ENCODE peak calls at places on chromosomes 11 and 22, in four cellular contexts. Z is cardiac muscle cell, W is heart left ventricle, R is body of pancreas. P is an unnamed sample. For H3K27me3, the result is how much of the 10 kb centered on the place peaks cover.

GRCh38 chr11:64086263-64086938 is 50.7 kb downstream of the FLRT1 start:
- DNase-seq in Z (peak), R (peak), W (peak), P (no peak)

GRCh38 chr11:122758974-122759373 is 79.3 kb upstream of the CRTAM start:
- DNase-seq in R (no peak), Z (peak), W (no peak), P (no peak)

GRCh38 chr11:125591659-125592304 is 870 bp upstream of the STT3A start:
- DNase-seq in W (peak), Z (no peak), R (peak), P (peak)

GRCh38 chr22:19341500-19341899 is 50.0 kb upstream of the CLTCL1 start:
- DNase-seq in R (no peak), W (no peak), Z (no peak), P (no peak)

GRCh38 chr22:36763576-36763975 is 12.3 kb downstream of the IFT27 start:
- DNase-seq in R (no peak), Z (no peak), W (no peak), P (no peak)

GRCh38 chr11:14388352-14388751 is 29.4 kb upstream of the RRAS2 start:
- DNase-seq in R (no peak), Z (no peak), W (no peak), P (no peak)

GRCh38 chr11:1821562-1821961 is 13.2 kb upstream of the SYT8 start:
- DNase-seq in W (no peak), Z (no peak), R (no peak), P (no peak)

GRCh38 chr11:27174672-27175210 is 134.1 kb downstream of the BBOX1 start:
- DNase-seq in Z (no peak), R (no peak), W (no peak), P (no peak)

GRCh38 chr11:93585758-93586157 is 42.6 kb upstream of the SMCO4 start:
- DNase-seq in Z (peak), W (no peak), R (no peak), P (no peak)

GRCh38 chr22:50702821-50703725 is 30.4 kb downstream of the SHANK3 start:
- DNase-seq in Z (no peak), W (peak), R (no peak), P (no peak)

GRCh38 chr22:20111045-20111688 is 4.7 kb upstream of the RANBP1 start:
- DNase-seq in R (no peak), W (no peak), Z (peak), P (no peak)

GRCh38 chr11:121950160-121950559 is 165.9 kb downstream of the BLID start:
- DNase-seq in R (no peak), Z (no peak), W (no peak), P (no peak)

GRCh38 chr11:3609416-3610265 is 32.2 kb downstream of the ART5 start:
- DNase-seq in Z (peak), R (peak), W (no peak), P (peak)

GRCh38 chr11:35163707-35164496 is 24.9 kb downstream of the CD44 start:
- DNase-seq in W (no peak), Z (no peak), R (no peak), P (peak)

GRCh38 chr11:98531576-98531975 is 489.2 kb upstream of the CNTN5 start:
- DNase-seq in R (no peak), W (no peak), Z (no peak), P (no peak)

GRCh38 chr11:67349036-67349435 is 4.3 kb downstream of the POLD4 start:
- DNase-seq in W (no peak), Z (no peak), R (no peak), P (no peak)

GRCh38 chr22:37419916-37420655 is 7.2 kb downstream of the ELFN2 start:
- DNase-seq in Z (no peak), R (no peak), W (no peak), P (no peak)

GRCh38 chr22:39152511-39153219 is at the start of gene CBX7:
- DNase-seq in R (peak), Z (peak), W (peak), P (peak)

GRCh38 chr11:3087821-3088800 is 30.9 kb upstream of the CARS1 start:
- DNase-seq in R (no peak), W (no peak), Z (no peak), P (no peak)

GRCh38 chr11:42311504-42311903 is 852.1 kb upstream of the LRRC4C start:
- DNase-seq in W (peak), Z (peak), R (no peak), P (no peak)

GRCh38 chr11:69444381-69445130 is 36.9 kb upstream of the LINC01488 start:
- DNase-seq in Z (peak), R (peak), W (peak), P (no peak)

GRCh38 chr22:41557401-41558240 is 3.2 kb upstream of the CSDC2 start:
- DNase-seq in R (peak), Z (peak), W (peak), P (no peak)

GRCh38 chr11:24496728-24497396 is at the start of gene LUZP2:
- DNase-seq in W (peak), R (peak), Z (peak), P (no peak)

GRCh38 chr11:117985953-117986887 is at the start of gene IL10RA:
- DNase-seq in Z (peak), W (peak), R (peak), P (peak)

GRCh38 chr11:10485646-10486045 is 30.6 kb downstream of the AMPD3 start:
- DNase-seq in Z (no peak), W (no peak), R (no peak), P (no peak)

GRCh38 chr11:57779275-57779674 is 17.7 kb downstream of the CTNND1 start:
- DNase-seq in R (peak), Z (peak), W (peak), P (no peak)

GRCh38 chr11:46674463-46675287 is 25.7 kb downstream of the ARHGAP1 start:
- DNase-seq in Z (peak), W (peak), R (peak), P (peak)

GRCh38 chr11:64242920-64243854 is 2.3 kb downstream of the FKBP2 start:
- DNase-seq in W (no peak), Z (no peak), R (no peak), P (no peak)

GRCh38 chr11:2309251-2310072 is 7.6 kb downstream of the TSPAN32 start:
- DNase-seq in R (no peak), W (no peak), Z (no peak), P (no peak)

GRCh38 chr11:8928981-8929615 is 3.6 kb downstream of the C11orf16 start:
- DNase-seq in Z (no peak), W (no peak), R (no peak), P (no peak)

GRCh38 chr11:95095858-95096587 is 6.4 kb downstream of the ENDOD1 start:
- DNase-seq in W (no peak), R (no peak), Z (peak), P (no peak)

GRCh38 chr22:27782065-27782464 is 19.5 kb downstream of the MN1 start:
- DNase-seq in Z (no peak), R (no peak), W (peak), P (no peak)

GRCh38 chr11:48210052-48210451 is 6.6 kb upstream of the OR4B1 start:
- DNase-seq in R (no peak), Z (peak), W (no peak), P (no peak)

GRCh38 chr22:17875631-17876030 is 101.4 kb upstream of the BID start:
- DNase-seq in Z (no peak), R (no peak), W (no peak), P (no peak)

GRCh38 chr11:47879259-47880184 is 31.4 kb upstream of the NUP160 start:
- DNase-seq in R (no peak), W (no peak), Z (no peak), P (no peak)

GRCh38 chr11:79377399-79377798 is 63.4 kb downstream of the TENM4 start:
- DNase-seq in R (no peak), W (no peak), Z (no peak), P (no peak)

GRCh38 chr11:79383874-79384273 is 57.0 kb downstream of the TENM4 start:
- DNase-seq in R (no peak), Z (no peak), W (no peak), P (no peak)

GRCh38 chr11:79375818-79376550 is 64.8 kb downstream of the TENM4 start:
- DNase-seq in R (no peak), W (no peak), Z (no peak), P (no peak)

GRCh38 chr11:79382301-79382700 is 58.5 kb downstream of the TENM4 start:
- DNase-seq in W (no peak), Z (no peak), R (no peak), P (no peak)

DNA sequence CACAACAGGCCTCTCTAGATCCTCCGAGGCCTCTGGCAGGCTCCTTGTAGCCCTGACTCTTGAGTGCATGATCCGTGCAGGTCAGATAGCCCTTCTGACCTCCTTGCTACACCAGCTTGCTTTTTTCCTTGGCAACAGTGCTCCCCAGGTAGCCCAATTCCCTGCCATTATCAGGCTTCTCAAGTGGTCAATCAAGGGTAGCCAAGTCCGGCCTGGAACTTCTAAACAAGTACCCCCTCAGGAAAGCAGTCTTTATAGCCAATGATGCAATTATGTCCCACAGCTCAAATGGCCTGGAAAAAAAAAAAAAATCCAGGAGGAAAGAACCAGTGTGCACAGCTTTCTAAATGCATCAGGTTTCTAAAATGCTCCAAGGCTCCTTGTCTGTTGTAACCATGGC is 59.8 kb downstream of the TENM4 start:
- DNase-seq in R (no peak), Z (no peak), W (no peak), P (no peak)
- H3K27me3 ChIP-seq in R (under half), Z (under half), W (under half), P (under half)

DNA sequence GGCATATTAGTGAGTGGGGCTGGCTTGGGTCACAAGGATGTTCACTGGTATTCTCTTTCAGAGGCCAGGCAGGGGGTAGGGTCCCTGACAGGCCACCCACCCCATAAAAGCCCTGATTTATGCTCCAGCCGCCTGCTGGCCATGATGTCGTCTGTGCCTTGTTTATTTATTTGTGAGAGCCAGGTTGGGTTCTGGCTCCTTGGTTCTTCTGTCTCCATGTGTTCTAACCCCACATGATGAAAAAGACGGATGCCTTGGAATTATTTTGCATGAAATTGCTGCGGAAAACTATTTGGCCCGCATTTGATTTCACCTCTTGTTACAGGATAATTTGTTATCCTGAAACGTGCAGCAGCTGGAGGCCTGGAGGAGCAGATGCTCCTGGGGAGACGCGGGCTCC is 46.3 kb upstream of the WNT11 start:
- DNase-seq in W (no peak), R (no peak), Z (no peak), P (no peak)
- TF ChIP-seq CTCF in W (no peak), R (no peak), Z (no peak), P (no peak)

GRCh38 chr11:119906376-119906775 is 177.4 kb upstream of the NECTIN1 start:
- DNase-seq in R (no peak), Z (no peak), W (no peak), P (no peak)
- H3K27ac ChIP-seq in R (peak), Z (no peak), W (no peak), P (no peak)

DNA sequence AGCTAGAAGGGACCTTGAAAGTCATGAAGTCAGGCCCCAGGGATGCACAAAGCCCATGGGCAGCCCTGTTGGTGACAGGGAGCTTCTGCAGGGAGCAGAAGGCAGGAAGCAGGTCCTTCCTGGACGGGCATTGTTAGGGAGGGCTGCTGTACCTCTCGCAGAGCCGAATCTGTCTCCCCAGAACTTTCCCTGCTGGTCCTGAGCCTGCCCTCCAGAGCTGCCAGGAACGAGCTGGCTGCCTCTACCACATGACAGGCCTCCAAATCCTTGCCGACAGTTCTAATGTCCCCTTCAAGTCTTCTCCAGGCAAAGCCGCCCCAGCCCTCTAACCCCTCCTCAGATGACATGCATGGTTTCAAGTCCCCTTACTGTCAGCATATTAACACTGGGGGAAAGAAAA is 20.1 kb downstream of the SYT7 start:
- DNase-seq in W (no peak), R (no peak), Z (no peak), P (no peak)
- H3K27me3 ChIP-seq in W (under half), R (under half), Z (under half), P (under half)

GRCh38 chr11:62556102-62556871 is 9.7 kb upstream of the AHNAK start:
- DNase-seq in R (peak), W (peak), Z (peak), P (peak)
- TF ChIP-seq CTCF in R (no peak), W (no peak), Z (no peak), P (no peak)

GRCh38 chr22:46100401-46101105 is 49.8 kb upstream of the PPARA start:
- DNase-seq in Z (no peak), W (no peak), R (no peak), P (no peak)
- H3K27ac ChIP-seq in Z (no peak), W (peak), R (peak), P (no peak)

P was measured in CD4-positive, alpha-beta T cell.